ENCODE peak calls at places on chromosomes 4 and X, in seven cellular contexts. X is AG04449, M is fibroblast of lung, C is bronchial epithelial cell, F is H1, V is astrocyte of the cerebellum, P is lower leg skin. Q is an unnamed sample.

GRCh38 chr4:185773419-185773818 is 38.6 kb downstream of the SORBS2 start:
- DNase-seq in P (no peak), V (no peak), F (no peak), C (no peak), X (no peak), M (no peak), Q (no peak)

GRCh38 chr4:46908148-46908547 is 897 bp downstream of the COX7B2 start:
- DNase-seq in P (no peak), C (no peak), V (no peak), F (no peak), M (no peak), X (no peak), Q (no peak)

GRCh38 chr4:2263701-2264321 is 1.9 kb upstream of the MXD4 start:
- DNase-seq in P (no peak), F (no peak), V (no peak), X (no peak), C (no peak), M (no peak), Q (no peak)

GRCh38 chr4:154329939-154330338 is 161.7 kb downstream of the DCHS2 start:
- DNase-seq in P (peak), X (no peak), C (peak), V (no peak), F (no peak), M (no peak), Q (no peak)

GRCh38 chr4:89539374-89539773 is 231.8 kb upstream of the GPRIN3 start:
- DNase-seq in X (peak), P (no peak), F (no peak), M (peak), V (no peak), C (peak), Q (peak)

GRCh38 chr4:51858605-51859211 is 15.8 kb downstream of the DCUN1D4 start:
- DNase-seq in F (no peak), P (no peak), C (no peak), M (peak), X (no peak), V (no peak), Q (no peak)

GRCh38 chr4:83989835-83990234 is 453.9 kb downstream of the GPAT3 start:
- DNase-seq in X (no peak), F (no peak), M (no peak), V (no peak), P (no peak), C (no peak), Q (no peak)

GRCh38 chr4:40927108-40927507 is 177.4 kb downstream of the NSUN7 start:
- DNase-seq in F (no peak), X (no peak), C (no peak), M (no peak), P (no peak), V (no peak), Q (no peak)

GRCh38 chrX:118976599-118977340 is 2.4 kb downstream of the LONRF3 start:
- DNase-seq in M (no peak), X (no peak), P (peak), V (no peak), F (no peak), C (peak), Q (no peak)

GRCh38 chrX:43969504-43970501 is 3.4 kb downstream of the NDP start:
- DNase-seq in P (no peak), V (no peak), M (peak), C (no peak), F (no peak), X (no peak), Q (peak)

GRCh38 chr4:71113294-71113693 is 119.8 kb downstream of the DCK start:
- DNase-seq in C (peak), M (no peak), X (no peak), P (no peak), V (no peak), F (no peak), Q (no peak)

GRCh38 chrX:40095588-40096394 is 2.0 kb downstream of the BCOR start:
- DNase-seq in P (no peak), M (no peak), V (no peak), F (no peak), X (no peak), C (no peak), Q (no peak)

GRCh38 chrX:49029876-49030275 is 13.3 kb downstream of the TFE3 start:
- DNase-seq in M (no peak), F (no peak), C (peak), V (no peak), X (no peak), P (no peak), Q (no peak)

GRCh38 chrX:109902665-109903064 is 100.2 kb upstream of the TMEM164 start:
- DNase-seq in V (peak), F (no peak), M (peak), C (no peak), X (no peak), P (no peak), Q (peak)

GRCh38 chrX:50635811-50636365 is 165.3 kb upstream of the DGKK start:
- DNase-seq in X (no peak), C (peak), V (no peak), M (no peak), F (no peak), P (no peak), Q (no peak)

GRCh38 chrX:121161501-121161933 is 114.1 kb downstream of the GLUD2 start:
- DNase-seq in M (no peak), C (no peak), P (no peak), F (no peak), V (no peak), X (no peak), Q (no peak)

GRCh38 chr4:168857546-168858314 is 152.3 kb downstream of the CBR4 start:
- DNase-seq in V (peak), C (no peak), M (peak), P (no peak), X (peak), F (no peak), Q (peak)

DNA sequence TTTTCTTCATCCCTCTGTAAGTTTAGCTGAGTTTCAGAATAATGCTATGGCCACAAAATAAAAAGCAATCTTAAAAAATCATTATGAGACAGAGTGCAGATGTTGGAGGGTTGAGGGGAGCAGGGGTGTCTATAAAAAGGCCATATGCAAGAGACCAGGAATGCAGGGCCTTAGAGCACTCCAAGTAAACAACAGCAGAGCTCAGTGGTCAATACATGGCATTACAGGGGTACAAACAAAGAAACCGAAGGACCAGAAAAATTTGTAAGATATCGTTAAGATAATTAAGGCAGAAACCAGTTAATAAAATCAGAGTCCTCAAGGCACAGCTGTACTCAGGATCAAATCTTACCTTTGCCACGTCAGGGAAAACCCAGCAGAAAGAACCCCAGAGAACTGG is 28.4 kb upstream of the NDST3 start:
- DNase-seq in X (no peak), V (no peak), M (no peak), C (no peak), F (no peak), P (no peak), Q (no peak)
- TF ChIP-seq CTCF in X (no peak), V (peak), M (no peak), C (no peak), F (no peak), P (no peak), Q (no peak)

GRCh38 chr4:122764071-122764807 is 31.7 kb downstream of the BBS12 start:
- DNase-seq in C (peak), P (no peak), M (peak), X (no peak), V (no peak), F (no peak), Q (peak)

GRCh38 chr4:122765702-122766352 is 33.3 kb downstream of the BBS12 start:
- DNase-seq in M (peak), X (no peak), C (peak), V (no peak), F (no peak), P (no peak), Q (peak)

GRCh38 chr4:122766353-122766705 is 33.8 kb downstream of the BBS12 start:
- DNase-seq in V (no peak), X (no peak), M (no peak), P (no peak), C (no peak), F (no peak), Q (no peak)

GRCh38 chr4:122762966-122763716 is 30.6 kb downstream of the BBS12 start:
- DNase-seq in M (no peak), X (no peak), F (no peak), P (no peak), C (no peak), V (no peak), Q (no peak)

GRCh38 chr4:122764808-122765189 is 32.3 kb downstream of the BBS12 start:
- DNase-seq in V (no peak), X (peak), M (peak), F (no peak), P (no peak), C (peak), Q (peak)
- H3K4me3 ChIP-seq in V (no peak), X (peak), M (peak), F (no peak), P (no peak), C (no peak), Q (no peak)

GRCh38 chr4:127604949-127605709 is 27.6 kb upstream of the INTU start:
- DNase-seq in P (no peak), V (no peak), F (peak), M (peak), X (no peak), C (peak), Q (peak)
- TF ChIP-seq CTCF in P (no peak), V (no peak), F (no peak), M (peak), X (peak), C (peak), Q (peak)

GRCh38 chr4:137541866-137542648 is 9.8 kb upstream of the PCDH18 start:
- DNase-seq in X (no peak), P (no peak), F (no peak), C (no peak), M (peak), V (no peak), Q (no peak)
- H3K4me3 ChIP-seq in X (peak), P (no peak), F (no peak), C (no peak), M (peak), V (peak), Q (no peak)

GRCh38 chr4:24713604-24714003 is 81.8 kb upstream of the SOD3 start:
- DNase-seq in C (no peak), M (no peak), X (no peak), V (no peak), P (no peak), F (no peak), Q (no peak)
- TF ChIP-seq CTCF in C (no peak), M (no peak), X (no peak), V (no peak), P (no peak), F (no peak), Q (no peak)

DNA sequence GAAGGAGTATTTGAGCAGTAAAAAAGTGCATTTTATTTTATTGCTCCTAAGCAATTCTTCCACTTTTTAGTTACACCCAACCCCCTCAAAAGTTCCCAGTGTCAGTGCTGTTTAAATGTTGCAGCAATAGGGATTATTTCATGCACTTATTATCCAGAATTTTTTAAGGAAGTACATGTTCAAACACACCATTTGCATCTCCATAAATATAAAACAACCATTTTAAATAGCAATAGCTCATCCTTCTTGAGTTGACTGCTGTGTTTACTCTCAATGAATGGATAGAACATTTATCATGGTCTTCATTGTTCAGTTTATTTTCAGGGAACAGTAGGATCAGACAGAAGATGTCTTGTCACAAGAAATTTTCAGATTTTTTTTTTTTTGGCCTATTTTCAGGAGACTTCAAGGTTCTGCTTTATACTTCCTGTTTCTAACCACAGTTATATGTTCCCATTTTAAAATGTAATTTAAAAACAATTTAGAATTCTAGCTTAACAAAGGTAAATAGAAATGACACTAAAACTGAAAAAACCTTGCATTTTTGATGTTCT is 171.9 kb downstream of the TMA16 start:
- DNase-seq in X (no peak), V (no peak), C (no peak), P (no peak), M (no peak), F (no peak), Q (no peak)
- H3K4me3 ChIP-seq in X (no peak), V (no peak), C (no peak), P (no peak), M (no peak), F (no peak), Q (no peak)

GRCh38 chrX:47540754-47541538 is 20.1 kb upstream of the ARAF start:
- DNase-seq in F (peak), M (peak), V (peak), P (peak), C (peak), X (peak), Q (peak)
- TF ChIP-seq CTCF in F (no peak), M (peak), V (peak), P (no peak), C (peak), X (peak), Q (peak)

GRCh38 chr4:184648220-184649025 is 824 bp downstream of the CASP3 start:
- DNase-seq in P (peak), X (no peak), M (peak), C (peak), V (no peak), F (peak), Q (peak)

GRCh38 chr4:184645904-184646610 is 3.2 kb downstream of the CASP3 start:
- DNase-seq in C (no peak), X (no peak), M (no peak), P (no peak), V (no peak), F (no peak), Q (no peak)

GRCh38 chr4:184649971-184650855 is 675 bp downstream of the PRIMPOL start:
- DNase-seq in X (no peak), V (no peak), C (peak), P (no peak), M (peak), F (no peak), Q (peak)

GRCh38 chr4:184649026-184649970 is at the start of the genes CASP3 and PRIMPOL:
- DNase-seq in P (peak), M (peak), X (peak), C (peak), V (peak), F (peak), Q (peak)

GRCh38 chr4:184647391-184648101 is 1.7 kb downstream of the CASP3 start:
- DNase-seq in C (peak), V (no peak), X (no peak), P (no peak), M (peak), F (no peak), Q (peak)
- H3K4me3 ChIP-seq in C (peak), V (peak), X (peak), P (no peak), M (peak), F (peak), Q (peak)

GRCh38 chr4:123821861-123822260 is 425.3 kb downstream of the SPRY1 start:
- DNase-seq in X (no peak), C (peak), V (no peak), F (no peak), M (peak), P (no peak), Q (peak)
- TF ChIP-seq CTCF in X (no peak), C (no peak), V (no peak), F (no peak), M (no peak), P (no peak), Q (no peak)